ENCODE peak calls at places on chromosomes 2 and 18, in eight cellular contexts. One of them, this sample, is unnamed. For H3K36me3 and H3K4me1, the result is how much of the 10 kb centered on the place peaks cover.

GRCh38 chr2:216671791-216672343 is 23.5 kb downstream of the IGFBP5 start:
- DNase-seq in adrenal gland: no peak
- DNase-seq in right lobe of liver: no peak
- DNase-seq in tibial nerve: no peak
- DNase-seq in IMR-90: no peak
- DNase-seq in transverse colon: no peak
- DNase-seq in uterus: no peak
- DNase-seq in breast epithelium: no peak
- DNase-seq in this sample: no peak

GRCh38 chr2:62197017-62197586 is 1.2 kb downstream of the B3GNT2 start:
- DNase-seq in adrenal gland: no peak
- DNase-seq in right lobe of liver: peak
- DNase-seq in tibial nerve: no peak
- DNase-seq in IMR-90: no peak
- DNase-seq in transverse colon: peak
- DNase-seq in uterus: no peak
- DNase-seq in breast epithelium: no peak
- DNase-seq in this sample: peak

GRCh38 chr18:80253871-80254492 is 6.7 kb upstream of the PARD6G start:
- DNase-seq in adrenal gland: no peak
- DNase-seq in right lobe of liver: no peak
- DNase-seq in tibial nerve: no peak
- DNase-seq in IMR-90: no peak
- DNase-seq in transverse colon: no peak
- DNase-seq in uterus: no peak
- DNase-seq in breast epithelium: no peak
- DNase-seq in this sample: no peak

GRCh38 chr2:67453365-67453764 is 56.2 kb downstream of the ETAA1 start:
- DNase-seq in adrenal gland: no peak
- DNase-seq in right lobe of liver: no peak
- DNase-seq in tibial nerve: no peak
- DNase-seq in IMR-90: peak
- DNase-seq in transverse colon: no peak
- DNase-seq in uterus: no peak
- DNase-seq in breast epithelium: no peak
- DNase-seq in this sample: no peak

GRCh38 chr2:26840937-26841610 is 6.9 kb upstream of the DPYSL5 start:
- DNase-seq in adrenal gland: no peak
- DNase-seq in right lobe of liver: no peak
- DNase-seq in tibial nerve: no peak
- DNase-seq in IMR-90: no peak
- DNase-seq in transverse colon: no peak
- DNase-seq in uterus: no peak
- DNase-seq in breast epithelium: no peak
- DNase-seq in this sample: no peak

GRCh38 chr2:234873828-234874173 is 78.0 kb upstream of the SH3BP4 start:
- DNase-seq in adrenal gland: no peak
- DNase-seq in right lobe of liver: no peak
- DNase-seq in tibial nerve: no peak
- DNase-seq in IMR-90: peak
- DNase-seq in transverse colon: peak
- DNase-seq in uterus: no peak
- DNase-seq in breast epithelium: no peak
- DNase-seq in this sample: no peak

GRCh38 chr2:108355907-108356734 is 21.6 kb upstream of the SULT1C4 start:
- DNase-seq in adrenal gland: no peak
- DNase-seq in right lobe of liver: no peak
- DNase-seq in tibial nerve: no peak
- DNase-seq in IMR-90: no peak
- DNase-seq in transverse colon: no peak
- DNase-seq in uterus: no peak
- DNase-seq in breast epithelium: no peak
- DNase-seq in this sample: no peak

GRCh38 chr2:68377137-68377780 is 12.2 kb downstream of the PLEK start:
- DNase-seq in adrenal gland: no peak
- DNase-seq in right lobe of liver: no peak
- DNase-seq in tibial nerve: no peak
- DNase-seq in IMR-90: no peak
- DNase-seq in transverse colon: no peak
- DNase-seq in uterus: no peak
- DNase-seq in breast epithelium: no peak
- DNase-seq in this sample: no peak

GRCh38 chr2:24754985-24755690 is 38.1 kb downstream of the PTRHD1 start:
- DNase-seq in adrenal gland: no peak
- DNase-seq in right lobe of liver: no peak
- DNase-seq in tibial nerve: no peak
- DNase-seq in IMR-90: peak
- DNase-seq in transverse colon: no peak
- DNase-seq in uterus: no peak
- DNase-seq in breast epithelium: no peak
- DNase-seq in this sample: no peak

GRCh38 chr2:24762518-24762917 is 30.7 kb downstream of the PTRHD1 start:
- DNase-seq in adrenal gland: no peak
- DNase-seq in right lobe of liver: no peak
- DNase-seq in tibial nerve: no peak
- DNase-seq in IMR-90: peak
- DNase-seq in transverse colon: no peak
- DNase-seq in uterus: no peak
- DNase-seq in breast epithelium: no peak
- DNase-seq in this sample: no peak

GRCh38 chr2:24761866-24762265 is 31.3 kb downstream of the PTRHD1 start:
- DNase-seq in adrenal gland: no peak
- DNase-seq in right lobe of liver: no peak
- DNase-seq in tibial nerve: no peak
- DNase-seq in IMR-90: no peak
- DNase-seq in transverse colon: no peak
- DNase-seq in uterus: no peak
- DNase-seq in breast epithelium: no peak
- DNase-seq in this sample: no peak

GRCh38 chr2:24756789-24757188 is 36.4 kb downstream of the PTRHD1 start:
- DNase-seq in adrenal gland: no peak
- DNase-seq in right lobe of liver: no peak
- DNase-seq in tibial nerve: no peak
- DNase-seq in IMR-90: no peak
- DNase-seq in transverse colon: no peak
- DNase-seq in uterus: no peak
- DNase-seq in breast epithelium: no peak
- DNase-seq in this sample: no peak
- H3K36me3 ChIP-seq in adrenal gland: half or more
- H3K36me3 ChIP-seq in right lobe of liver: under half
- H3K36me3 ChIP-seq in tibial nerve: half or more
- H3K36me3 ChIP-seq in IMR-90: under half
- H3K36me3 ChIP-seq in transverse colon: under half
- H3K36me3 ChIP-seq in uterus: under half
- H3K36me3 ChIP-seq in breast epithelium: under half
- H3K36me3 ChIP-seq in this sample: under half

DNA sequence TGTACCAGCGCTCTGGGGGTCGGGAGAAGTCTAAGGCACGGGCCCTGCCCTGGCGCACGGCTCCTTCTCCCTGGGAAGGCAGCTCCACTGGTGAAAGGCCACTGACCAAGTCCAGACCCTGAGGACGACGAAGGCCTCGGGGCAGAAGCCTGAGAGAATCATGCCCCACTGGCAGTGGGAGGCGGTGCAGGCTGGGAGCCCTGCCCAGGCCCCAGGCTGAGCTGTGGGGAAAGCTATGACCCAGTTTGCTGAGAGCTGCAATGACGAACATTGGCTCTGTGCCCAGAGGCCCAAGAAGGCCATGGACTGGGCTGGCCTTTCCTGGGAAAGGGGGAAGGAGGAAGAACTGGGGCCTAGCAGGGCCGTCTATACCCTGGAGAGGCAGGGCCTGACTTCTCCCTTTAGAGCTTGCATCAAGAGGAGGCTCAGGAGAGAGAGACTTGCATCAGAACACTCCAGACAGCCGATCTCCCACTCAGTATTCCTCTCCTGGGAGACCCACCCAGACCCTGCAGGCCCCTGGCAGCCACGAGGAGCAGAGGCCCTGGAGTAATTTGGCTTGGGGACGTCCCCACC is 32.9 kb downstream of the HS1BP3 start:
- DNase-seq in adrenal gland: peak
- DNase-seq in right lobe of liver: peak
- DNase-seq in tibial nerve: peak
- DNase-seq in IMR-90: peak
- DNase-seq in transverse colon: peak
- DNase-seq in uterus: peak
- DNase-seq in breast epithelium: peak
- DNase-seq in this sample: peak
- H3K4me1 ChIP-seq in adrenal gland: under half
- H3K4me1 ChIP-seq in right lobe of liver: under half
- H3K4me1 ChIP-seq in tibial nerve: under half
- H3K4me1 ChIP-seq in IMR-90: under half
- H3K4me1 ChIP-seq in transverse colon: half or more
- H3K4me1 ChIP-seq in uterus: under half
- H3K4me1 ChIP-seq in breast epithelium: under half
- H3K4me1 ChIP-seq in this sample: under half

DNA sequence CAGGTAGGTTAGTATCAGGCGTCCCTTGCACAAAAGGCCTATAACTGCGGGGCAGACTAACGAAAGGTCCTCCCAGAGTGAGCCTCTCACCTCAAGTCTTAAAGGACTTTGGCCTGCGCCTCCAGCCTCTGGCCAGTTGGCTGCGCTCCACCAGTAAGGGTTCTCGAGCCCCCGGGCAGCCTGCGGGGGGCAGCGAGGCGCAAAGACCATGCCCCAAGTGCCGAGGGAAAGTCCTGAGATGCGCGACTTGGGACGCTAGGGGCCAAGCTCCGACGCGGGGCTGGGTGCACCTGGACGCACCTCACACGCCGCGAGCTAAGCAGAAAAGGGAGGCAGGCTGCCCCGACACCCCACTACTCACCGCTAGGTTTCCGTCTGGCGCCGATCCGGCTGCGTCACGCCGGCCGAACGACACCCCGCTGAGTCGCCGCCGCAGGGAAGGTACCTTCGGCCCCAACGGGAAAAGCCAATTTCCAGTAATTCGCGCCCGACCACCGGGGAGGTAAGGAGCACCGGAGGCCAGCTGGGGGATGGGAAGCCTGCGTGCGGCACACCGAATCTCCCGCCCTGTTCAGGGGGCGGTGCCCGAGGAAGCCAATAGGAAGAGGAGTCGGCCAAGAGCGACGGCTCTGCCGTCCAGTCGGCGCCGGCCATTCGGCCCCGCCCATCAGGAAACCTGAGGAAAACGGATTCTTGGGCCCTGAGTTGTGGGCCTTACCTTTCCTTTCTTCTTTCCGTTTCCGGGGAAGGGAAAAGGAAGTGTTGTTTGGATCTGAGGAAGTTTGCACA is at the start of gene ORC2:
- DNase-seq in adrenal gland: peak
- DNase-seq in right lobe of liver: peak
- DNase-seq in tibial nerve: peak
- DNase-seq in IMR-90: peak
- DNase-seq in transverse colon: peak
- DNase-seq in uterus: peak
- DNase-seq in breast epithelium: peak
- DNase-seq in this sample: peak
- TF ChIP-seq POLR2A in adrenal gland: no peak
- TF ChIP-seq POLR2A in right lobe of liver: no peak
- TF ChIP-seq POLR2A in tibial nerve: no peak
- TF ChIP-seq POLR2A in IMR-90: no peak
- TF ChIP-seq POLR2A in transverse colon: peak
- TF ChIP-seq POLR2A in uterus: peak
- TF ChIP-seq POLR2A in breast epithelium: no peak
- TF ChIP-seq POLR2A in this sample: peak

GRCh38 chr2:74093426-74093825 is 54.3 kb downstream of the BOLA3 start:
- DNase-seq in adrenal gland: no peak
- DNase-seq in right lobe of liver: no peak
- DNase-seq in tibial nerve: no peak
- DNase-seq in IMR-90: no peak
- DNase-seq in transverse colon: no peak
- DNase-seq in uterus: no peak
- DNase-seq in breast epithelium: peak
- DNase-seq in this sample: no peak

GRCh38 chr2:74093840-74094239 is 53.9 kb downstream of the BOLA3 start:
- DNase-seq in adrenal gland: no peak
- DNase-seq in right lobe of liver: no peak
- DNase-seq in tibial nerve: no peak
- DNase-seq in IMR-90: no peak
- DNase-seq in transverse colon: no peak
- DNase-seq in uterus: no peak
- DNase-seq in breast epithelium: peak
- DNase-seq in this sample: no peak

GRCh38 chr2:74095629-74096028 is 52.1 kb downstream of the BOLA3 start:
- DNase-seq in adrenal gland: no peak
- DNase-seq in right lobe of liver: no peak
- DNase-seq in tibial nerve: no peak
- DNase-seq in IMR-90: no peak
- DNase-seq in transverse colon: no peak
- DNase-seq in uterus: no peak
- DNase-seq in breast epithelium: no peak
- DNase-seq in this sample: no peak

GRCh38 chr2:74094291-74094690 is 53.4 kb downstream of the BOLA3 start:
- DNase-seq in adrenal gland: no peak
- DNase-seq in right lobe of liver: no peak
- DNase-seq in tibial nerve: no peak
- DNase-seq in IMR-90: no peak
- DNase-seq in transverse colon: no peak
- DNase-seq in uterus: no peak
- DNase-seq in breast epithelium: no peak
- DNase-seq in this sample: no peak

DNA sequence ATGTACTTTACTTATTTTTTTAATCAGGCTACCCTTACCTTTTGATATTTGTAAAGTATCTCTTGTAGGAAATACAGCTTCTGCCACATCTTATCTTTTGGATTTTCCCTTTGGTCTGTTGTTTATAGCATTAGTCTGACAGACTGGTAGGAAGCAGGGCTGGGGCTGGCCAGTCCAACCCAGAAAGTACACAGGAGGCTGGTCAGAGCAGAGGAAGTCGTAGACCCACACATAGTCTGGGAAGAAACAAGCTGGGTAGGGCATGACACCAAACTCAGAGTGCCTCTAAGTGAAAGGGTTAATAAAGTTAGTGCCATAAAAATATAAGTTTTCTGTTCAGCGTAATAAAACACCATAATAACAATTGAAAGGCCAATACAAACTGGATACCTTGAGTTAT is 51.7 kb downstream of the BOLA3 start:
- DNase-seq in adrenal gland: no peak
- DNase-seq in right lobe of liver: no peak
- DNase-seq in tibial nerve: no peak
- DNase-seq in IMR-90: no peak
- DNase-seq in transverse colon: peak
- DNase-seq in uterus: no peak
- DNase-seq in breast epithelium: no peak
- DNase-seq in this sample: no peak
- H3K36me3 ChIP-seq in adrenal gland: half or more
- H3K36me3 ChIP-seq in right lobe of liver: under half
- H3K36me3 ChIP-seq in tibial nerve: half or more
- H3K36me3 ChIP-seq in IMR-90: half or more
- H3K36me3 ChIP-seq in transverse colon: under half
- H3K36me3 ChIP-seq in uterus: under half
- H3K36me3 ChIP-seq in breast epithelium: under half
- H3K36me3 ChIP-seq in this sample: under half

GRCh38 chr2:173058097-173058496 is 17.5 kb upstream of the MAP3K20 start:
- DNase-seq in adrenal gland: no peak
- DNase-seq in right lobe of liver: peak
- DNase-seq in tibial nerve: no peak
- DNase-seq in IMR-90: no peak
- DNase-seq in transverse colon: no peak
- DNase-seq in uterus: no peak
- DNase-seq in breast epithelium: no peak
- DNase-seq in this sample: no peak
- H3K4me1 ChIP-seq in adrenal gland: under half
- H3K4me1 ChIP-seq in right lobe of liver: under half
- H3K4me1 ChIP-seq in tibial nerve: under half
- H3K4me1 ChIP-seq in IMR-90: under half
- H3K4me1 ChIP-seq in transverse colon: under half
- H3K4me1 ChIP-seq in uterus: under half
- H3K4me1 ChIP-seq in breast epithelium: under half
- H3K4me1 ChIP-seq in this sample: under half

GRCh38 chr2:201116959-201117734 is 1.2 kb downstream of the CFLAR start:
- DNase-seq in adrenal gland: peak
- DNase-seq in right lobe of liver: peak
- DNase-seq in tibial nerve: peak
- DNase-seq in IMR-90: peak
- DNase-seq in transverse colon: peak
- DNase-seq in uterus: peak
- DNase-seq in breast epithelium: peak
- DNase-seq in this sample: no peak
- TF ChIP-seq POLR2A in adrenal gland: peak
- TF ChIP-seq POLR2A in right lobe of liver: peak
- TF ChIP-seq POLR2A in tibial nerve: no peak
- TF ChIP-seq POLR2A in IMR-90: no peak
- TF ChIP-seq POLR2A in transverse colon: peak
- TF ChIP-seq POLR2A in uterus: no peak
- TF ChIP-seq POLR2A in breast epithelium: peak
- TF ChIP-seq POLR2A in this sample: no peak

This sample was measured in Peyer's patch.